ENCODE peak calls at places on chromosomes 7 and 10, in ten cellular contexts. E is smooth muscle cell of the brain vasculature, M is KBM-7, U is NCI-H187, I is AG04450, P is ELR, F is GM12892, O is mucosa of gallbladder, H is neural progenitor cell, X is WTC11. C is an unnamed sample.

GRCh38 chr10:127762925-127763324 is 25.9 kb downstream of the FOXI2 start:
- DNase-seq in E (no peak), M (no peak), U (no peak), I (no peak), P (no peak), F (no peak), O (no peak), H (peak; percentile 51), X (no peak), C (no peak)

GRCh38 chr7:41437257-41438196 is 265.4 kb downstream of the INHBA start:
- DNase-seq in E (no peak), M (no peak), U (no peak), I (no peak), P (peak; percentile 56), F (no peak), O (no peak), H (no peak), X (no peak), C (no peak)

GRCh38 chr10:43606323-43607198 is at the start of gene ZNF485:
- DNase-seq in E (no peak), M (peak; percentile 65), U (peak; percentile 3), I (no peak), P (peak; percentile 74), F (peak; percentile 68), O (peak; percentile 63), H (peak; percentile 81), X (peak; percentile 78), C (peak; percentile 42)

GRCh38 chr10:102102421-102102820 is 17.7 kb downstream of the LDB1 start:
- DNase-seq in E (no peak), M (no peak), U (no peak), I (no peak), P (peak; percentile 54), F (no peak), O (no peak), H (no peak), X (no peak), C (no peak)

GRCh38 chr10:80504158-80504811 is 33.4 kb upstream of the SH2D4B start:
- DNase-seq in E (no peak), M (no peak), U (no peak), I (no peak), P (no peak), F (no peak), O (peak; percentile 59), H (no peak), X (no peak), C (no peak)

GRCh38 chr10:59082249-59082648 is 94.2 kb upstream of the PHYHIPL start:
- DNase-seq in E (no peak), M (no peak), U (no peak), I (no peak), P (no peak), F (no peak), O (no peak), H (no peak), X (no peak), C (no peak)

GRCh38 chr10:131111007-131111406 is 200.5 kb downstream of the TCERG1L start:
- DNase-seq in E (no peak), M (no peak), U (no peak), I (no peak), P (no peak), F (no peak), O (no peak), H (no peak), X (no peak), C (no peak)

GRCh38 chr10:15313844-15314243 is 57.2 kb downstream of the FAM171A1 start:
- DNase-seq in E (no peak), M (peak; percentile 96), U (no peak), I (no peak), P (no peak), F (no peak), O (peak; percentile 75), H (no peak), X (no peak), C (no peak)

GRCh38 chr10:122727426-122727825 is 27.8 kb upstream of the C10orf120 start:
- DNase-seq in E (no peak), M (no peak), U (no peak), I (no peak), P (no peak), F (no peak), O (no peak), H (no peak), X (no peak), C (no peak)

GRCh38 chr10:47042815-47043750 is 131.9 kb downstream of the PTPN20 start:
- DNase-seq in E (no peak), M (no peak), U (no peak), I (no peak), P (no peak), F (no peak), O (no peak), H (no peak), X (no peak), C (no peak)

GRCh38 chr7:13880789-13881188 is 108.7 kb downstream of the ETV1 start:
- DNase-seq in E (no peak), M (no peak), U (no peak), I (peak; percentile 63), P (peak; percentile 90), F (no peak), O (no peak), H (no peak), X (no peak), C (peak; percentile 81)

GRCh38 chr10:11120711-11121110 is 103.0 kb downstream of the CELF2 start:
- DNase-seq in E (no peak), M (no peak), U (peak; percentile 41), I (no peak), P (no peak), F (no peak), O (no peak), H (no peak), X (no peak), C (no peak)

GRCh38 chr10:70295946-70296345 is 12.1 kb upstream of the NPFFR1 start:
- DNase-seq in E (no peak), M (no peak), U (no peak), I (no peak), P (no peak), F (no peak), O (no peak), H (no peak), X (no peak), C (no peak)

GRCh38 chr10:69470463-69471163 is 19.3 kb downstream of the TSPAN15 start:
- DNase-seq in E (no peak), M (no peak), U (no peak), I (no peak), P (no peak), F (no peak), O (no peak), H (no peak), X (no peak), C (no peak)

GRCh38 chr10:28722065-28722803 is 44.9 kb downstream of the BAMBI start:
- DNase-seq in E (no peak), M (peak; percentile 23), U (peak; percentile 13), I (peak; percentile 4), P (peak; percentile 26), F (no peak), O (peak; percentile 45), H (peak; percentile 60), X (peak; percentile 68), C (no peak)

GRCh38 chr10:110852255-110852896 is 19.4 kb upstream of the PDCD4 start:
- DNase-seq in E (no peak), M (no peak), U (no peak), I (no peak), P (peak; percentile 70), F (no peak), O (peak; percentile 93), H (no peak), X (no peak), C (no peak)

GRCh38 chr7:1242129-1242572 is 9.5 kb downstream of the UNCX start:
- DNase-seq in E (no peak), M (no peak), U (no peak), I (no peak), P (no peak), F (no peak), O (no peak), H (peak; percentile 88), X (no peak), C (no peak)

GRCh38 chr10:47277352-47278151 is 22.4 kb upstream of the GDF10 start:
- DNase-seq in E (no peak), M (no peak), U (no peak), I (no peak), P (no peak), F (no peak), O (no peak), H (no peak), X (no peak), C (no peak)

GRCh38 chr10:80259405-80259871 is 30.0 kb downstream of the MAT1A start:
- DNase-seq in E (no peak), M (no peak), U (no peak), I (no peak), P (peak; percentile 47), F (no peak), O (no peak), H (no peak), X (no peak), C (no peak)

GRCh38 chr7:33849961-33850559 is 55.3 kb upstream of the BMPER start:
- DNase-seq in E (no peak), M (no peak), U (no peak), I (no peak), P (no peak), F (no peak), O (no peak), H (no peak), X (no peak), C (no peak)

GRCh38 chr7:38189256-38189938 is 11.4 kb downstream of the STARD3NL start:
- DNase-seq in E (no peak), M (peak; percentile 33), U (no peak), I (no peak), P (peak; percentile 26), F (no peak), O (no peak), H (no peak), X (no peak), C (no peak)

GRCh38 chr7:149833495-149834130 is 4.6 kb upstream of the ZNF862 start:
- DNase-seq in E (no peak), M (no peak), U (no peak), I (no peak), P (no peak), F (no peak), O (no peak), H (no peak), X (peak; percentile 5), C (no peak)

GRCh38 chr7:123169065-123169464 is 30.7 kb downstream of the SLC13A1 start:
- DNase-seq in E (no peak), M (no peak), U (no peak), I (no peak), P (no peak), F (no peak), O (no peak), H (no peak), X (no peak), C (no peak)

GRCh38 chr10:77821036-77821435 is 105.5 kb downstream of the DLG5 start:
- DNase-seq in E (no peak), M (no peak), U (no peak), I (no peak), P (no peak), F (no peak), O (no peak), H (no peak), X (no peak), C (no peak)

GRCh38 chr10:132696728-132697567 is 89.0 kb downstream of the NKX6-2 start:
- DNase-seq in E (no peak), M (no peak), U (no peak), I (no peak), P (no peak), F (no peak), O (no peak), H (no peak), X (no peak), C (no peak)